ENCODE peak calls at places on chromosomes 12 and 14, in six cellular contexts. One of them, this sample, is unnamed.

GRCh38 chr12:105676694-105677093 is 346.2 kb downstream of the C12orf75 start:
- DNase-seq in AG04450: no peak
- DNase-seq in omental fat pad: no peak
- DNase-seq in esophagus squamous epithelium: no peak
- DNase-seq in endothelial cell: no peak
- DNase-seq in fibroblast of lung: no peak
- DNase-seq in this sample: no peak

GRCh38 chr12:91704446-91704845 is 441.2 kb downstream of the BTG1 start:
- DNase-seq in AG04450: no peak
- DNase-seq in omental fat pad: no peak
- DNase-seq in esophagus squamous epithelium: no peak
- DNase-seq in endothelial cell: no peak
- DNase-seq in fibroblast of lung: peak
- DNase-seq in this sample: peak

GRCh38 chr12:67413577-67413976 is 144.4 kb downstream of the CAND1 start:
- DNase-seq in AG04450: no peak
- DNase-seq in omental fat pad: no peak
- DNase-seq in esophagus squamous epithelium: no peak
- DNase-seq in endothelial cell: no peak
- DNase-seq in fibroblast of lung: no peak
- DNase-seq in this sample: no peak

GRCh38 chr12:10641735-10642500 is 28.5 kb upstream of the MAGOHB start:
- DNase-seq in AG04450: no peak
- DNase-seq in omental fat pad: no peak
- DNase-seq in esophagus squamous epithelium: no peak
- DNase-seq in endothelial cell: no peak
- DNase-seq in fibroblast of lung: peak
- DNase-seq in this sample: no peak

GRCh38 chr14:69708586-69709169 is 58.3 kb upstream of the SRSF5 start:
- DNase-seq in AG04450: no peak
- DNase-seq in omental fat pad: no peak
- DNase-seq in esophagus squamous epithelium: no peak
- DNase-seq in endothelial cell: no peak
- DNase-seq in fibroblast of lung: peak
- DNase-seq in this sample: no peak

GRCh38 chr12:27595231-27595642 is 71.2 kb downstream of the PPFIBP1 start:
- DNase-seq in AG04450: peak
- DNase-seq in omental fat pad: no peak
- DNase-seq in esophagus squamous epithelium: no peak
- DNase-seq in endothelial cell: no peak
- DNase-seq in fibroblast of lung: peak
- DNase-seq in this sample: peak

GRCh38 chr12:116559330-116560080 is at the start of gene MAP1LC3B2:
- DNase-seq in AG04450: no peak
- DNase-seq in omental fat pad: no peak
- DNase-seq in esophagus squamous epithelium: peak
- DNase-seq in endothelial cell: no peak
- DNase-seq in fibroblast of lung: peak
- DNase-seq in this sample: no peak

GRCh38 chr14:86321151-86321550 is 791.2 kb downstream of the FLRT2 start:
- DNase-seq in AG04450: no peak
- DNase-seq in omental fat pad: no peak
- DNase-seq in esophagus squamous epithelium: no peak
- DNase-seq in endothelial cell: no peak
- DNase-seq in fibroblast of lung: peak
- DNase-seq in this sample: no peak

GRCh38 chr14:105058521-105059034 is 6.7 kb downstream of the GPR132 start:
- DNase-seq in AG04450: no peak
- DNase-seq in omental fat pad: no peak
- DNase-seq in esophagus squamous epithelium: no peak
- DNase-seq in endothelial cell: no peak
- DNase-seq in fibroblast of lung: no peak
- DNase-seq in this sample: no peak

GRCh38 chr12:29187756-29188155 is 38.7 kb downstream of the FAR2 start:
- DNase-seq in AG04450: no peak
- DNase-seq in omental fat pad: no peak
- DNase-seq in esophagus squamous epithelium: no peak
- DNase-seq in endothelial cell: no peak
- DNase-seq in fibroblast of lung: peak
- DNase-seq in this sample: peak

GRCh38 chr12:91854725-91855124 is 290.9 kb downstream of the BTG1 start:
- DNase-seq in AG04450: no peak
- DNase-seq in omental fat pad: no peak
- DNase-seq in esophagus squamous epithelium: no peak
- DNase-seq in endothelial cell: no peak
- DNase-seq in fibroblast of lung: peak
- DNase-seq in this sample: no peak

GRCh38 chr14:32006267-32007110 is 70.6 kb upstream of the ARHGAP5 start:
- DNase-seq in AG04450: no peak
- DNase-seq in omental fat pad: no peak
- DNase-seq in esophagus squamous epithelium: no peak
- DNase-seq in endothelial cell: no peak
- DNase-seq in fibroblast of lung: no peak
- DNase-seq in this sample: no peak

GRCh38 chr14:75343914-75344313 is 65.3 kb downstream of the FOS start:
- DNase-seq in AG04450: no peak
- DNase-seq in omental fat pad: no peak
- DNase-seq in esophagus squamous epithelium: no peak
- DNase-seq in endothelial cell: no peak
- DNase-seq in fibroblast of lung: no peak
- DNase-seq in this sample: no peak

GRCh38 chr12:109310247-109311125 is 1.4 kb upstream of the FOXN4 start:
- DNase-seq in AG04450: no peak
- DNase-seq in omental fat pad: no peak
- DNase-seq in esophagus squamous epithelium: no peak
- DNase-seq in endothelial cell: no peak
- DNase-seq in fibroblast of lung: no peak
- DNase-seq in this sample: no peak

GRCh38 chr12:64147860-64148259 is 74.2 kb downstream of the KICS2 start:
- DNase-seq in AG04450: no peak
- DNase-seq in omental fat pad: no peak
- DNase-seq in esophagus squamous epithelium: no peak
- DNase-seq in endothelial cell: no peak
- DNase-seq in fibroblast of lung: no peak
- DNase-seq in this sample: no peak

GRCh38 chr14:57492859-57493258 is 798 bp downstream of the CCDC198 start:
- DNase-seq in AG04450: no peak
- DNase-seq in omental fat pad: no peak
- DNase-seq in esophagus squamous epithelium: no peak
- DNase-seq in endothelial cell: no peak
- DNase-seq in fibroblast of lung: peak
- DNase-seq in this sample: peak

GRCh38 chr12:57069522-57069921 is 9.1 kb downstream of the NEMP1 start:
- DNase-seq in AG04450: peak
- DNase-seq in omental fat pad: peak
- DNase-seq in esophagus squamous epithelium: no peak
- DNase-seq in endothelial cell: peak
- DNase-seq in fibroblast of lung: peak
- DNase-seq in this sample: no peak

GRCh38 chr12:121495746-121496145 is 85.1 kb downstream of the KDM2B start:
- DNase-seq in AG04450: no peak
- DNase-seq in omental fat pad: no peak
- DNase-seq in esophagus squamous epithelium: no peak
- DNase-seq in endothelial cell: no peak
- DNase-seq in fibroblast of lung: no peak
- DNase-seq in this sample: no peak

GRCh38 chr12:102539651-102540553 is 59.5 kb upstream of the IGF1 start:
- DNase-seq in AG04450: peak
- DNase-seq in omental fat pad: no peak
- DNase-seq in esophagus squamous epithelium: no peak
- DNase-seq in endothelial cell: no peak
- DNase-seq in fibroblast of lung: peak
- DNase-seq in this sample: peak

GRCh38 chr14:57737598-57737997 is 128.3 kb downstream of the SLC35F4 start:
- DNase-seq in AG04450: no peak
- DNase-seq in omental fat pad: no peak
- DNase-seq in esophagus squamous epithelium: no peak
- DNase-seq in endothelial cell: no peak
- DNase-seq in fibroblast of lung: no peak
- DNase-seq in this sample: no peak

GRCh38 chr12:76919388-76920181 is 40.8 kb upstream of the CSRP2 start:
- DNase-seq in AG04450: no peak
- DNase-seq in omental fat pad: no peak
- DNase-seq in esophagus squamous epithelium: no peak
- DNase-seq in endothelial cell: no peak
- DNase-seq in fibroblast of lung: no peak
- DNase-seq in this sample: no peak

GRCh38 chr14:76957224-76957881 is 71.2 kb downstream of the IRF2BPL start:
- DNase-seq in AG04450: no peak
- DNase-seq in omental fat pad: no peak
- DNase-seq in esophagus squamous epithelium: no peak
- DNase-seq in endothelial cell: no peak
- DNase-seq in fibroblast of lung: no peak
- DNase-seq in this sample: no peak

GRCh38 chr14:75487155-75487671 is 35.1 kb upstream of the BATF start:
- DNase-seq in AG04450: no peak
- DNase-seq in omental fat pad: no peak
- DNase-seq in esophagus squamous epithelium: no peak
- DNase-seq in endothelial cell: no peak
- DNase-seq in fibroblast of lung: no peak
- DNase-seq in this sample: no peak

GRCh38 chr12:7067096-7067495 is 6.6 kb downstream of the C1S start:
- DNase-seq in AG04450: no peak
- DNase-seq in omental fat pad: no peak
- DNase-seq in esophagus squamous epithelium: no peak
- DNase-seq in endothelial cell: no peak
- DNase-seq in fibroblast of lung: no peak
- DNase-seq in this sample: no peak

GRCh38 chr12:113061061-113061694 is 4.6 kb downstream of the DTX1 start:
- DNase-seq in AG04450: no peak
- DNase-seq in omental fat pad: no peak
- DNase-seq in esophagus squamous epithelium: no peak
- DNase-seq in endothelial cell: no peak
- DNase-seq in fibroblast of lung: no peak
- DNase-seq in this sample: no peak

GRCh38 chr12:110699591-110700445 is 10.9 kb upstream of the HVCN1 start:
- DNase-seq in AG04450: no peak
- DNase-seq in omental fat pad: no peak
- DNase-seq in esophagus squamous epithelium: no peak
- DNase-seq in endothelial cell: no peak
- DNase-seq in fibroblast of lung: no peak
- DNase-seq in this sample: no peak
- TF ChIP-seq CTCF in AG04450: peak
- TF ChIP-seq CTCF in omental fat pad: no peak
- TF ChIP-seq CTCF in esophagus squamous epithelium: no peak
- TF ChIP-seq CTCF in endothelial cell: no peak
- TF ChIP-seq CTCF in fibroblast of lung: no peak
- TF ChIP-seq CTCF in this sample: no peak

DNA sequence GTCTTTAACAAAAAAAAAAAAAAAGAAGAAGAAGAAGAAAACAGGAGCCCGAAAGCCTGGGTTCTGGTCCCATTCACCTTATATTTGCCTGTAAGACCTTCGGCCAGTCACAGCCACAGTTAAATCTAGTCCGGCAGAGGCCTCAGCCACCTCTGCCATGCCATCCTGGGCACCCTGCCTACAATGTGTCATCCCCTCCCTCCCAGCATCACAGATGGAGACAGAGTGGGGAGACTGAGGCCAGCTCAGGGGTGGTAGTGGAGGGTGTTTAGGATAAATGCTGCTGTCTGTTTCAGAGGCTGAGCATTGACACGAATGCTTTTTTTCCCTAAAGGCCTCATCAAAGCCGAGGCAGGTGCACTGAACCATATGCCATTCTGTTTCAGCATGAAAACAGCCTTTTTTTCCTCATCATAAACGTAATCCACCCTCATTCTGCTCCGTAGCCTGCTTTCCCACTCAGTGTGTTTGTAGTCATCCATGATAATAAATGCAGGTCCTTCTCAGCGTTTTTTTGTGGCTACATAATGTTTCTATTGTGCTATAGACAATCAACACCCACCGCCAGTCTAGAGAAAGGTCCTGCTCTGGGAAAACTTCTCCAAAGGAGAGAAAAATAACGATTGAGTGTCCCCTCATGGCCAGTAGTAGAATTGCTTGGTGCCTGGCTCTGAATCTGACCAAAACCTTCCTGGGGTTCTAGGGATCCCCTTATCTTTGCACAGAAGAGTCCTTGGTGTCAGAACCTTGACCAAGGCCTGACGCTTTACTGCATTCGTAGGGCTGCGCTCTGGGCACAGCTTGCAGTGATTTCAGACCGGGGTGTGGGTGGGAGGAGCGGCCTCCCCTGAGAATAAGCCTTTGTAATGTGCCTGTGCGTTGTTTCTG is 41.1 kb upstream of the TSPAN9 start:
- DNase-seq in AG04450: no peak
- DNase-seq in omental fat pad: no peak
- DNase-seq in esophagus squamous epithelium: no peak
- DNase-seq in endothelial cell: no peak
- DNase-seq in fibroblast of lung: peak
- DNase-seq in this sample: no peak
- TF ChIP-seq CTCF in AG04450: peak
- TF ChIP-seq CTCF in omental fat pad: no peak
- TF ChIP-seq CTCF in esophagus squamous epithelium: no peak
- TF ChIP-seq CTCF in endothelial cell: peak
- TF ChIP-seq CTCF in fibroblast of lung: peak
- TF ChIP-seq CTCF in this sample: peak

DNA sequence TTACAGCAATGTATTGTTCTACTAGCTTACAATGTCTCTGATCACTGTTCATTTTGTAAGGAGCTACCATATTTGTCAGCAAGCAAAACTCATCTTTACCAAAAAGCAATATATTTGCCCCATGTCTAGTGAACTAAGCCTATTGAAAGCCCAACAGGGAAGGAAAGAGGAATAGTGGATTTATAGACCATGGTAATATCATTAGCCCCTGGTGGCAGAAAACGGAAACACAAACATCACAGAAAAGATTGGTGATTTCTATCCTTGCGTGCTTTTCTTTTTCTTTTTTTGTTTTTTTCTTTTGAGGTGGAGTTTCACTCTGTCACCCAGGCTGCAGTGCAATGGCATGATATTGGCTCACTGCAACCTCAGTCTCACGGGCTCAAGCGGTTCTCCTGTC is 1562.4 kb upstream of the TMEM132C start:
- DNase-seq in AG04450: no peak
- DNase-seq in omental fat pad: no peak
- DNase-seq in esophagus squamous epithelium: no peak
- DNase-seq in endothelial cell: no peak
- DNase-seq in fibroblast of lung: no peak
- DNase-seq in this sample: no peak
- TF ChIP-seq CTCF in AG04450: no peak
- TF ChIP-seq CTCF in omental fat pad: no peak
- TF ChIP-seq CTCF in esophagus squamous epithelium: no peak
- TF ChIP-seq CTCF in endothelial cell: peak
- TF ChIP-seq CTCF in fibroblast of lung: no peak
- TF ChIP-seq CTCF in this sample: peak

DNA sequence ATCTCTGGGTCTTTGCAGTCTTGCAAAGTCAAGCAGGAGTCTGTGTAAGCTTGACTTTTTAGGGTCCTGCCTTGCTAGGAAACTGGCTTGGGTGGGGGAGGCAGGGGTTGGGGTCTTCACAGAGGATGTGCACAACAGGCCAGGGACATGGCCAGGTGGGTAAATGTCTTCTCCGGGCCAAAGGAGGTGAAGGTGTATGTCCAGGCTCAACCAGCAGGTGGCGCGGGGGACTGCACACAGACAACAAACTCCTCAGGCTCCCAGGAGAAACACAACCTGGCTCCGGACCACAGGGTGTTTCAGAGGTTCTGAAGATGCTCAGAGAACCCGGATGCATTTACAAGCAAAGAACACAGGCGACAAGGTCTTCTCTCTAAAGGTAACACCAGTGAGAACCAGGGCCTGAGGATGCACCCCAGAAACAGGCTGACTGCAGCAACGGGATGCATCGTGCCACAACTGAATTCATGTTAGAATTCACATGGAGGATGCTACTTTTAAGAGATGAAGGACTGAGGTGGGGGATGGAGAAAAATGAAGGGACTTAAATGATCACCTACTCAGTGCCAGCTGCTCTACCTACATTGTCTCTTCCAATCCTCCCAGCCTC is 56.0 kb downstream of the PLEKHG3 start:
- DNase-seq in AG04450: no peak
- DNase-seq in omental fat pad: no peak
- DNase-seq in esophagus squamous epithelium: no peak
- DNase-seq in endothelial cell: peak
- DNase-seq in fibroblast of lung: peak
- DNase-seq in this sample: no peak
- TF ChIP-seq CTCF in AG04450: peak
- TF ChIP-seq CTCF in omental fat pad: no peak
- TF ChIP-seq CTCF in esophagus squamous epithelium: no peak
- TF ChIP-seq CTCF in endothelial cell: peak
- TF ChIP-seq CTCF in fibroblast of lung: peak
- TF ChIP-seq CTCF in this sample: peak